ENCODE peak calls at places on chromosomes 3 and 15, in nine cellular contexts. E is AG10803, T is astrocyte of the spinal cord, B is RWPE1, R is GM23338, L is foreskin fibroblast, H is ovary, G is psoas muscle, S is neural crest cell. U is an unnamed sample.

GRCh38 chr3:49263490-49263889 is 13.5 kb downstream of the C3orf62 start:
- DNase-seq in E (no peak), T (no peak), B (no peak), R (no peak), L (no peak), H (no peak), G (no peak), S (no peak), U (no peak)

GRCh38 chr3:194125474-194125873 is 10.5 kb upstream of the HES1 start:
- DNase-seq in E (no peak), T (no peak), B (no peak), R (no peak), L (no peak), H (no peak), G (no peak), S (no peak), U (no peak)

GRCh38 chr3:167742338-167742737 is 6.8 kb downstream of the SERPINI1 start:
- DNase-seq in E (no peak), T (no peak), B (no peak), R (no peak), L (no peak), H (no peak), G (no peak), S (no peak), U (no peak)

GRCh38 chr15:92538115-92538514 is 117.5 kb downstream of the FAM174B start:
- DNase-seq in E (no peak), T (no peak), B (no peak), R (no peak), L (no peak), H (no peak), G (no peak), S (no peak), U (no peak)

GRCh38 chr15:66004618-66005262 is 135.4 kb downstream of the RAB11A start:
- DNase-seq in E (peak), T (peak), B (peak), R (peak), L (peak), H (no peak), G (no peak), S (peak), U (peak)

GRCh38 chr15:96737408-96737807 is 406.9 kb downstream of the NR2F2 start:
- DNase-seq in E (no peak), T (no peak), B (no peak), R (no peak), L (no peak), H (no peak), G (no peak), S (no peak), U (no peak)

GRCh38 chr3:31246293-31247062 is 286.2 kb upstream of the STT3B start:
- DNase-seq in E (no peak), T (no peak), B (no peak), R (no peak), L (no peak), H (no peak), G (no peak), S (no peak), U (no peak)

GRCh38 chr3:197454014-197454413 is 101.8 kb downstream of the BDH1 start:
- DNase-seq in E (peak), T (no peak), B (no peak), R (no peak), L (no peak), H (no peak), G (no peak), S (no peak), U (peak)

GRCh38 chr3:38834717-38835116 is 18.7 kb upstream of the SCN10A start:
- DNase-seq in E (peak), T (no peak), B (no peak), R (no peak), L (peak), H (no peak), G (no peak), S (no peak), U (no peak)

GRCh38 chr3:121481116-121481895 is 64.5 kb downstream of the POLQ start:
- DNase-seq in E (peak), T (no peak), B (no peak), R (no peak), L (peak), H (no peak), G (no peak), S (no peak), U (no peak)

GRCh38 chr15:45179221-45179985 is 8.4 kb downstream of the SHF start:
- DNase-seq in E (peak), T (no peak), B (no peak), R (peak), L (peak), H (no peak), G (no peak), S (no peak), U (peak)

GRCh38 chr15:22944651-22945050 is 35.5 kb downstream of the CYFIP1 start:
- DNase-seq in E (no peak), T (no peak), B (peak), R (no peak), L (no peak), H (no peak), G (no peak), S (no peak), U (no peak)

GRCh38 chr3:100682056-100682853 is 27.0 kb upstream of the TFG start:
- DNase-seq in E (no peak), T (no peak), B (no peak), R (peak), L (peak), H (no peak), G (peak), S (no peak), U (no peak)

GRCh38 chr15:60315878-60316277 is 81.9 kb downstream of the ANXA2 start:
- DNase-seq in E (no peak), T (no peak), B (no peak), R (no peak), L (no peak), H (no peak), G (no peak), S (no peak), U (no peak)

GRCh38 chr15:65909831-65910230 is 40.5 kb downstream of the RAB11A start:
- DNase-seq in E (no peak), T (no peak), B (no peak), R (no peak), L (no peak), H (no peak), G (no peak), S (no peak), U (no peak)

GRCh38 chr15:89888214-89888804 is 5.5 kb downstream of the AP3S2 start:
- DNase-seq in E (peak), T (peak), B (peak), R (peak), L (peak), H (no peak), G (no peak), S (no peak), U (peak)

GRCh38 chr3:59235221-59236012 is 185.6 kb upstream of the CFAP20DC start:
- DNase-seq in E (no peak), T (no peak), B (no peak), R (no peak), L (no peak), H (no peak), G (no peak), S (no peak), U (no peak)

GRCh38 chr3:59313365-59313764 is 263.5 kb upstream of the CFAP20DC start:
- DNase-seq in E (peak), T (peak), B (no peak), R (peak), L (peak), H (no peak), G (no peak), S (peak), U (peak)

GRCh38 chr3:40583691-40584090 is 58.9 kb downstream of the ZNF621 start:
- DNase-seq in E (no peak), T (no peak), B (no peak), R (no peak), L (no peak), H (no peak), G (no peak), S (no peak), U (no peak)

GRCh38 chr15:46768287-46768686 is 949.0 kb upstream of the SEMA6D start:
- DNase-seq in E (no peak), T (no peak), B (no peak), R (peak), L (no peak), H (no peak), G (no peak), S (no peak), U (no peak)

GRCh38 chr3:173618703-173619102 is 221.2 kb downstream of the NLGN1 start:
- DNase-seq in E (no peak), T (no peak), B (no peak), R (no peak), L (no peak), H (no peak), G (no peak), S (no peak), U (no peak)

GRCh38 chr3:74268753-74269152 is 345.7 kb downstream of the CNTN3 start:
- DNase-seq in E (peak), T (no peak), B (no peak), R (no peak), L (peak), H (no peak), G (no peak), S (no peak), U (no peak)

GRCh38 chr3:195913382-195913781 is 5.0 kb upstream of the TNK2 start:
- DNase-seq in E (no peak), T (no peak), B (no peak), R (no peak), L (no peak), H (no peak), G (peak), S (no peak), U (no peak)

GRCh38 chr3:57120040-57120802 is 44.9 kb downstream of the IL17RD start:
- DNase-seq in E (no peak), T (no peak), B (no peak), R (no peak), L (peak), H (no peak), G (no peak), S (no peak), U (no peak)

GRCh38 chr3:14546041-14546440 is 5.9 kb upstream of the GRIP2 start:
- DNase-seq in E (no peak), T (no peak), B (no peak), R (no peak), L (no peak), H (no peak), G (peak), S (no peak), U (no peak)

GRCh38 chr3:126487151-126487771 is 11.6 kb upstream of the ZXDC start:
- DNase-seq in E (peak), T (no peak), B (peak), R (peak), L (peak), H (no peak), G (no peak), S (no peak), U (no peak)

GRCh38 chr15:100721758-100722550 is 119.6 kb downstream of the ASB7 start:
- DNase-seq in E (peak), T (peak), B (peak), R (no peak), L (peak), H (peak), G (peak), S (no peak), U (peak)

GRCh38 chr3:170081079-170081741 is 43.4 kb downstream of the GPR160 start:
- DNase-seq in E (peak), T (peak), B (no peak), R (no peak), L (peak), H (no peak), G (no peak), S (no peak), U (no peak)

GRCh38 chr15:25700916-25701315 is 162.2 kb downstream of the ATP10A start:
- DNase-seq in E (no peak), T (no peak), B (no peak), R (no peak), L (no peak), H (no peak), G (no peak), S (no peak), U (no peak)

GRCh38 chr15:77895742-77896141 is 181.8 kb downstream of the TBC1D2B start:
- DNase-seq in E (no peak), T (no peak), B (no peak), R (no peak), L (no peak), H (no peak), G (no peak), S (no peak), U (no peak)

GRCh38 chr15:70442616-70443321 is 320.6 kb downstream of the UACA start:
- DNase-seq in E (peak), T (no peak), B (no peak), R (no peak), L (peak), H (no peak), G (no peak), S (no peak), U (no peak)

GRCh38 chr3:156643729-156644389 is 30.5 kb upstream of the TIPARP start:
- DNase-seq in E (peak), T (peak), B (no peak), R (peak), L (no peak), H (no peak), G (no peak), S (no peak), U (no peak)

GRCh38 chr3:124918524-124918923 is 16.0 kb downstream of the MUC13 start:
- DNase-seq in E (no peak), T (no peak), B (no peak), R (no peak), L (no peak), H (no peak), G (no peak), S (no peak), U (no peak)

GRCh38 chr3:124920718-124921117 is 13.8 kb downstream of the MUC13 start:
- DNase-seq in E (no peak), T (no peak), B (no peak), R (no peak), L (no peak), H (no peak), G (peak), S (no peak), U (no peak)

GRCh38 chr3:124919756-124920155 is 14.8 kb downstream of the MUC13 start:
- DNase-seq in E (peak), T (no peak), B (no peak), R (no peak), L (no peak), H (no peak), G (no peak), S (no peak), U (no peak)

GRCh38 chr3:124916837-124917409 is 17.6 kb downstream of the MUC13 start:
- DNase-seq in E (no peak), T (no peak), B (no peak), R (no peak), L (no peak), H (no peak), G (no peak), S (no peak), U (no peak)

GRCh38 chr3:124915254-124915653 is 19.3 kb downstream of the MUC13 start:
- DNase-seq in E (no peak), T (no peak), B (no peak), R (no peak), L (no peak), H (no peak), G (no peak), S (no peak), U (no peak)
- TF ChIP-seq CTCF in E (no peak), T (no peak), B (no peak), R (no peak), L (no peak), H (no peak), G (no peak), S (no peak), U (no peak)

DNA sequence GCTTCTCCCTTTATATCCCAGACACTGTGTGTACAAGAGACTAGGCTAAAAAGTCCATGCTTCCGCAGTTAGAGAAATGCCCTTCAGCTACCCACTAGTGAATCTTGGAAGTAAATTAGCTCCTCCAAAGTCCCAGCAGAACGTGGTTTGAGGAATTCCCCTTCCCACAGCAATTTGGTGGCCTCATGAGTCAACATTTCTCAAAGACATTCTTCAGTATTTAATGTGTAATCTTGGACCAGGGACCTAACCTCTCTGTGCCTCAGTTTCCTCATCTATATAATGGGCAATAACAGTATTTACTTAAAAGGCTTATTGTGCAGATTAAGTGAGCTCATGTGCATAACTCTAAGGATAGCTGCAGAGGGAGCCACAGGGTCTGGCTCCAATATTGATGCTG is 92.2 kb downstream of the OXNAD1 start:
- DNase-seq in E (peak), T (peak), B (no peak), R (no peak), L (peak), H (no peak), G (no peak), S (no peak), U (no peak)
- TF ChIP-seq CTCF in E (no peak), T (peak), B (no peak), R (no peak), L (no peak), H (no peak), G (no peak), S (no peak), U (no peak)

GRCh38 chr15:82086243-82086995 is 40.6 kb upstream of the MEX3B start:
- DNase-seq in E (no peak), T (no peak), B (no peak), R (no peak), L (no peak), H (no peak), G (no peak), S (no peak), U (no peak)

GRCh38 chr15:82079736-82080135 is 33.9 kb upstream of the MEX3B start:
- DNase-seq in E (peak), T (no peak), B (no peak), R (no peak), L (peak), H (no peak), G (no peak), S (no peak), U (no peak)

GRCh38 chr15:82080774-82081173 is 35.0 kb upstream of the MEX3B start:
- DNase-seq in E (no peak), T (no peak), B (no peak), R (no peak), L (no peak), H (no peak), G (no peak), S (no peak), U (no peak)

DNA sequence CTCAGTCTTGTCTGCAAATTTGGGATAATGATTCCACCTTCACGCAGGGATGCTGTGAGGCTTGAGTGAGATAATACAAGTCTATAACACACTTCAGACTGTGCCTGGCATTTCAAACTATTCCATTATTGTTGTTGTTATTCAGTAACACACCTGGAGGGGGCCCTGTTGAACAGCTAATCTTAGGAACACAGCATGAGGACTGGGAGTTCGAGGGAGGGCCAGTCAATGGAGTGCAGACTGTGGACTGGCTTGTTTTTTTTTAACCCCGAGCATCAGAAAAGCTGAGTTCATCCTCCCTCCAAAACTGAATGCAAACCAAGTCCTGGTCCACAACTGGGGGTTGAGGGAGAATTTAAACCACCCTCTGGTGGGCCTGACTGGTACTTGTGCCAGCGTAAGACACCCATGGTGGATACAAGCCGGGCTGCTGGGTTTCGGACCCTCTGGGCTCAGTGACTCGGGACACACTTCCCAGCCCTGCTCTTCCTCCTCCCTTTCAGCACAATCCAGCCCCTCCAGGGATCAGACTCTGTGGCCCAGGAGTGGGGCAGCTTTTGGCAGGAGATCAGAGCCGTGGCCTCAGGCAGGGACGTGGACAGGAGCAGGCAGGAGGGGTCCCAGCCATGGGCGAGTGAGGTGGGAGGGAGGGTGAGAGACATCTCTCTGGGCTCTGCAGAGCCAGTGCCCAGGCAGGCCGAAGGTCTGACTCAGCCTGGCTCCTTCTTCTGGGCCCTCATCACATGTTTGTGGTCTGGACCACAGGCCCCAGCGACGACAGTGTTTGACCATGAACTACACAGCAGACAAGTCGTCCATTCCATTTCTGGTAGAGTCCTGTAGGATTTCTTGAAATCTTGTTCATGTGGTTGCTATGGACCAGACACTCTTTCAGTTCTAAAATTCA is 36.3 kb upstream of the MEX3B start:
- DNase-seq in E (peak), T (peak), B (no peak), R (peak), L (peak), H (no peak), G (no peak), S (no peak), U (no peak)
- TF ChIP-seq CTCF in E (peak), T (peak), B (no peak), R (peak), L (peak), H (no peak), G (no peak), S (peak), U (peak)

DNA sequence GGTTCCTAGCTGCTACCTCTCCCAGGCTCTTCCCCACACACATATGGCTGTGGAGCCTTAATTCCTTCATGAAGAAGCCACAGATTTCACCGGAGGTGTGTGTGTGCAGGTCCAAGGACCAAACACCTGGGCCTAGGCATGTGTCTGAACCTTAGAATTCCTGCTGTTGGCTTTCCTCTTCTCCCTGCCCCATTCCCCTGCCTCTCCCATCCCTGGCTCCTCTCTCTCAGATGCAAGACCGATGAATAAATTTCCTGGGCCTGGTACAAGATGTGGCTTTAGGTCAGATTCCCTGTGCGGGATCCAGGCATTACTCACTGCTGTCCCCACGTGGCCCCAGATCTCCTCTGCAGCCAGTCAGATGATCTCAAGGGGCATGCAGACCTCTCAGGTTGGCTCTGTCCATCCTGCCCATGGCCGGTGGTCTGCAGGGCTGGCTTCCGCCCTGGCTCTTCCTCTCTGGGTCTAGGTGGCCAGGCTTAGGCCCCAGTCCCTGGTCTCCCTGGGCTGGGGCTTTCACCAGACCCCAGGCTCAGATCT is 20.4 kb downstream of the CCR9 start:
- DNase-seq in E (peak), T (peak), B (no peak), R (peak), L (peak), H (no peak), G (peak), S (no peak), U (no peak)
- TF ChIP-seq CTCF in E (peak), T (peak), B (no peak), R (peak), L (peak), H (no peak), G (peak), S (no peak), U (peak)

GRCh38 chr3:107542665-107543064 is 19.9 kb downstream of the BBX start:
- DNase-seq in E (no peak), T (no peak), B (no peak), R (no peak), L (peak), H (no peak), G (no peak), S (no peak), U (no peak)

GRCh38 chr3:107545680-107546120 is 22.9 kb downstream of the BBX start:
- DNase-seq in E (peak), T (peak), B (no peak), R (no peak), L (peak), H (no peak), G (no peak), S (no peak), U (no peak)

GRCh38 chr3:107540857-107541256 is 18.1 kb downstream of the BBX start:
- DNase-seq in E (no peak), T (no peak), B (no peak), R (no peak), L (no peak), H (no peak), G (no peak), S (no peak), U (no peak)

GRCh38 chr3:107548601-107549000 is 25.8 kb downstream of the BBX start:
- DNase-seq in E (no peak), T (no peak), B (no peak), R (no peak), L (no peak), H (no peak), G (no peak), S (no peak), U (no peak)

DNA sequence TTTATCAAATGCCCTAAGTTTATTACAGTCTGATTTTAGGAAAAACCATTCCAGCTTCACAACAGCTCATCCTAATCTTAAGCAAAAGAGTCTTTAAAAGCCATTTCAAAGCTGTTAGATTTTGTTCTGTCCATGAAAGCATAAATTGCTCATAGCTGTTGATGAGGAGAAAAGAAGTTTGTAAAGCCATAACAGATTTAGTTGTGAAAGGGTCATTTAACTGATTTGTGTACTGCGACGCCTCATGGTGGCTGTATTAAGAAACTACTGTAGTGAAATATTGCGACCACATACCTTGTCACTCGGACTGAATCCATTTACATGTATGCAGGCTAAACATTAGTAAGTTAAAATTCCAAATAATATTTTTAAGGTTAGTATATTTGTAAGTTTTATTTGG is 20.9 kb downstream of the BBX start:
- DNase-seq in E (no peak), T (no peak), B (no peak), R (peak), L (peak), H (no peak), G (no peak), S (no peak), U (no peak)
- TF ChIP-seq CTCF in E (peak), T (peak), B (no peak), R (peak), L (peak), H (no peak), G (no peak), S (peak), U (no peak)